ENCODE peak calls at places on chromosomes 16 and 17, in seven cellular contexts. L is GM23248, B is tibial artery, D is A549, I is breast epithelium, M is IMR-90, K is heart right ventricle. N is an unnamed sample. For H3K4me1 and H3K9me3, the result is how much of the 10 kb centered on the place peaks cover.

GRCh38 chr17:27613425-27613824 is 17.6 kb upstream of the LGALS9 start:
- DNase-seq in K (no peak), M (no peak), I (no peak), D (no peak), B (no peak), L (no peak), N (no peak)

GRCh38 chr17:2375406-2375805 is 25.5 kb downstream of the MNT start:
- DNase-seq in B (no peak), M (no peak), L (no peak), K (no peak), D (no peak), I (no peak), N (no peak)

GRCh38 chr16:12314786-12315185 is 338.3 kb downstream of the SNX29 start:
- DNase-seq in K (no peak), D (no peak), I (no peak), M (no peak), L (peak), B (no peak), N (no peak)

GRCh38 chr17:56510554-56511342 is 82.8 kb upstream of the NOG start:
- DNase-seq in D (no peak), B (no peak), K (no peak), I (no peak), M (no peak), L (no peak), N (no peak)

GRCh38 chr16:62709856-62710255 is 673.6 kb upstream of the CDH8 start:
- DNase-seq in M (no peak), D (no peak), L (no peak), B (no peak), K (no peak), I (no peak), N (no peak)

GRCh38 chr17:1179112-1179634 is 608 bp downstream of the ABR start:
- DNase-seq in M (no peak), D (no peak), B (no peak), L (peak), K (no peak), I (no peak), N (peak)

GRCh38 chr17:7582401-7583252 is 1.0 kb upstream of the MPDU1 start:
- DNase-seq in B (peak), K (peak), M (no peak), I (no peak), D (no peak), L (no peak), N (no peak)

GRCh38 chr17:58189436-58190146 is 2.9 kb upstream of the EPX start:
- DNase-seq in D (peak), L (peak), M (peak), I (no peak), K (peak), B (no peak), N (peak)

GRCh38 chr17:859461-860195 is 77.5 kb downstream of the MRM3 start:
- DNase-seq in M (peak), D (no peak), K (no peak), I (no peak), L (peak), B (no peak), N (no peak)

GRCh38 chr17:82247175-82247823 is 18.5 kb downstream of the SLC16A3 start:
- DNase-seq in I (no peak), D (no peak), M (no peak), K (no peak), B (no peak), L (no peak), N (no peak)

GRCh38 chr17:81002409-81003361 is 11.0 kb downstream of the CHMP6 start:
- DNase-seq in B (no peak), I (no peak), M (peak), D (no peak), L (peak), K (peak), N (peak)

GRCh38 chr16:46607529-46607928 is 13.7 kb downstream of the SHCBP1 start:
- DNase-seq in M (peak), B (no peak), K (no peak), L (peak), I (no peak), D (peak), N (peak)

GRCh38 chr17:6187836-6188235 is 117.7 kb downstream of the WSCD1 start:
- DNase-seq in M (no peak), D (no peak), K (no peak), B (no peak), I (no peak), L (no peak), N (peak)

GRCh38 chr17:17790673-17791464 is 45.9 kb downstream of the SREBF1 start:
- DNase-seq in I (no peak), B (no peak), D (no peak), M (no peak), L (no peak), K (no peak), N (no peak)

GRCh38 chr17:29042679-29043538 is at the start of gene PIPOX:
- DNase-seq in M (peak), B (no peak), K (peak), D (no peak), L (no peak), I (no peak), N (peak)

GRCh38 chr17:63426041-63426916 is 19.8 kb downstream of the CYB561 start:
- DNase-seq in L (no peak), B (peak), M (no peak), I (no peak), K (no peak), D (no peak), N (no peak)

GRCh38 chr16:79662673-79663313 is 62.3 kb upstream of the MAF start:
- DNase-seq in D (no peak), I (no peak), L (no peak), M (no peak), K (no peak), B (no peak), N (no peak)

GRCh38 chr17:30377574-30377973 is 1.2 kb upstream of the CPD start:
- DNase-seq in B (no peak), M (no peak), I (no peak), K (no peak), D (no peak), L (peak), N (peak)

GRCh38 chr17:30954046-30954805 is 16.6 kb upstream of the RNF135 start:
- DNase-seq in D (no peak), K (no peak), M (peak), I (no peak), B (no peak), L (no peak), N (peak)

GRCh38 chr16:55697867-55698266 is 42.1 kb downstream of the SLC6A2 start:
- DNase-seq in K (no peak), L (no peak), B (no peak), I (no peak), D (no peak), M (no peak), N (no peak)

GRCh38 chr16:865026-865425 is 64.5 kb upstream of the GNG13 start:
- DNase-seq in K (no peak), D (no peak), B (no peak), I (no peak), M (no peak), L (no peak), N (no peak)

GRCh38 chr17:45902892-45903346 is 8.6 kb downstream of the MAPT start:
- DNase-seq in L (peak), K (no peak), B (no peak), D (no peak), I (no peak), M (no peak), N (no peak)

GRCh38 chr16:11681526-11681925 is 13.3 kb downstream of the SNN start:
- DNase-seq in B (no peak), I (no peak), D (no peak), M (no peak), K (no peak), L (no peak), N (no peak)

GRCh38 chr17:1322014-1322428 is 42.6 kb downstream of the TRARG1 start:
- DNase-seq in K (no peak), I (no peak), M (no peak), D (no peak), B (peak), L (no peak), N (no peak)

GRCh38 chr17:44850612-44851011 is 2.9 kb downstream of the HIGD1B start:
- DNase-seq in D (no peak), L (no peak), M (no peak), K (peak), B (no peak), I (no peak), N (no peak)

GRCh38 chr16:13098536-13098935 is 197.1 kb downstream of the SHISA9 start:
- DNase-seq in B (no peak), M (no peak), K (no peak), D (no peak), L (no peak), I (no peak), N (no peak)

GRCh38 chr16:17026600-17027242 is 444.0 kb downstream of the XYLT1 start:
- DNase-seq in I (no peak), B (no peak), M (no peak), K (no peak), L (no peak), D (no peak), N (no peak)

GRCh38 chr16:84821728-84822676 is 2.2 kb downstream of the CRISPLD2 start:
- DNase-seq in K (no peak), M (no peak), B (no peak), I (no peak), D (no peak), L (peak), N (peak)

GRCh38 chr16:49635009-49635350 is 220.9 kb downstream of the ZNF423 start:
- DNase-seq in D (no peak), M (no peak), K (no peak), I (no peak), B (peak), L (no peak), N (no peak)

DNA sequence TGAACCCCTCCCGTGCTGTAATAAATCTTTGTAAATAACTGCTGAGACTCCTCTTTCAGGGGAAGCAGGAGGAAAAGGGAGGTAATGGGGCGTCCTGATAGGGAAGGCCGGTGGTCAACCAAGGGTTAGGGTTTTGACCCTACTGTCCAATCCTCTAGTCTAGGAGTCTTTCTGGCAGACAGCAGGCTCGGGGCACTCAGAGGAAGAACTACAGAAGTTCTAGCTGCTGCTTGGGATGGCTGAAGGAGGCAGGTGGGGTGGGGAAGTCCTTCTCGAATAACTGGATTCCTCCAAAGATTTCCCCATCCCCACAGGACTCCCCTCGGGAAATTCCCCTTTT is 387 bp upstream of the STARD3 start:
- DNase-seq in D (no peak), B (no peak), M (no peak), L (no peak), I (no peak), K (no peak), N (no peak)
- H3K4me3 ChIP-seq in D (peak), B (peak), M (peak), L (peak), I (peak), K (peak), N (peak)

GRCh38 chr17:76597156-76598003 is 11.7 kb upstream of the ST6GALNAC2 start:
- DNase-seq in D (no peak), K (no peak), I (peak), L (no peak), B (no peak), M (no peak), N (no peak)
- H3K4me1 ChIP-seq in D (under half), K (under half), I (under half), L (under half), B (under half), M (under half), N (under half)

GRCh38 chr16:21184834-21185233 is 26.4 kb downstream of the LDAF1 start:
- DNase-seq in K (no peak), L (peak), D (no peak), B (no peak), M (no peak), I (no peak), N (no peak)
- H3K9me3 ChIP-seq in K (under half), L (under half), D (under half), B (under half), M (under half), I (under half), N (under half)

DNA sequence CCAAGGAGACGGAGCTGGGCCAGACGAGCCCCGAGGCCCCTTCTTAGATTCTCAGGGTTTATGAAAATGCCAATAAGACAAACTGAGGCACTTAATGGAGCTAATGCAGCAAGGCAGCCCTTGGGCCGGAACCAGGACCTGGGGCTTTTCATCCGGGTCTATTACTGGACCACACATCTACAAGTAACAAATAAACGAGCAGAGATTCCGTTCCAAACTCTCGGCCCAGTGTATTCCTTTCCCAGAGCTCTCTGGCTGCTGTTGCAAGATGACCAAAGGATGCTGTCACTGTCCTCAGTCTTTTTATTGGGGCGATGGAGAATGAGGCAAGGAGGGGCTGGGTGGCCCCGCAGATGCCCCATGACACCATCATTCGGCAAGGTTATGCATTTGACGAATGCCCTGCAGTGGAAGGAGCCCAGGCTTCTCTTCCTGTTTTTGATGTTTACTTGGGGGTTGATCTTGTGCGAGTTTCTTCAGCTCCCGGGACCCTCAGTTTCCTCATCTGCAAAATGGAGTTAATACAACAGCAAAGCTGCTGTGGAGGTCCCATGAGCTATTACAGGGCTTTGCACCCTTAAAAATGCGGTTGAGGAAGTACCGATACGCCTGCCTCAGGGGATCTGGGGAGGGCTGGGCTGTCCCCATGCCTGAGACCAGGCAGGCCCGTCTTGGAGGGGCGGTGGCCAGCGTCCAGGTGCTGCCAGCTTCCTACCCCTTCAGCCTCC is 1.1 kb upstream of the NTN1 start:
- DNase-seq in D (no peak), L (no peak), M (no peak), B (peak), K (no peak), I (no peak), N (no peak)
- H3K4me3 ChIP-seq in D (peak), L (no peak), M (no peak), B (peak), K (peak), I (peak), N (peak)

N was measured in adipocyte.